ENCODE peak calls at places on chromosomes 7 and 10, in seven cellular contexts. L is GM12878; X is IMR-90; S is astrocyte of the spinal cord; I is cardiac fibroblast; P is AG10803; T is CD8-positive, alpha-beta T cell. H is an unnamed sample.

GRCh38 chr7:73519867-73520672 is 2.0 kb downstream of the BAZ1B start:
- DNase-seq in L (no peak), X (peak; percentile 3), S (peak; percentile 17), I (peak; percentile 11), P (no peak), T (no peak), H (peak; percentile 22)

GRCh38 chr10:129758591-129759021 is 205.5 kb downstream of the EBF3 start:
- DNase-seq in L (no peak), X (no peak), S (no peak), I (no peak), P (no peak), T (peak; percentile 29), H (no peak)

GRCh38 chr10:61280303-61280702 is 172.9 kb downstream of the TMEM26 start:
- DNase-seq in L (no peak), X (peak; percentile 53), S (peak; percentile 27), I (peak; percentile 5), P (peak; percentile 57), T (no peak), H (no peak)

GRCh38 chr7:96415293-96415940 is 93.5 kb upstream of the SLC25A13 start:
- DNase-seq in L (no peak), X (no peak), S (no peak), I (no peak), P (no peak), T (no peak), H (no peak)

GRCh38 chr7:39746162-39746782 is 122.9 kb downstream of the RALA start:
- DNase-seq in L (no peak), X (peak; percentile 83), S (peak; percentile 80), I (peak; percentile 90), P (peak; percentile 83), T (peak; percentile 73), H (peak; percentile 71)

GRCh38 chr10:61903184-61903990 is 1.9 kb downstream of the ARID5B start:
- DNase-seq in L (peak; percentile 53), X (peak; percentile 55), S (peak; percentile 59), I (peak; percentile 75), P (peak; percentile 55), T (peak; percentile 76), H (peak; percentile 86)

GRCh38 chr7:22601812-22602568 is 102.0 kb upstream of the STEAP1B start:
- DNase-seq in L (no peak), X (peak; percentile 85), S (peak; percentile 55), I (peak; percentile 83), P (peak; percentile 86), T (no peak), H (no peak)

GRCh38 chr7:47454961-47455871 is 126.7 kb downstream of the TNS3 start:
- DNase-seq in L (no peak), X (no peak), S (no peak), I (no peak), P (no peak), T (no peak), H (no peak)

GRCh38 chr10:86646933-86647332 is 7.4 kb upstream of the OPN4 start:
- DNase-seq in L (no peak), X (no peak), S (no peak), I (no peak), P (no peak), T (peak; percentile 34), H (no peak)

GRCh38 chr10:96306516-96306915 is 2.3 kb downstream of the DNTT start:
- DNase-seq in L (no peak), X (no peak), S (no peak), I (no peak), P (peak; percentile 7), T (peak; percentile 55), H (peak; percentile 29)

GRCh38 chr10:101850747-101851146 is 7.1 kb upstream of the KCNIP2 start:
- DNase-seq in L (no peak), X (no peak), S (no peak), I (no peak), P (no peak), T (peak; percentile 5), H (no peak)

GRCh38 chr7:51230723-51231122 is 85.9 kb downstream of the COBL start:
- DNase-seq in L (no peak), X (no peak), S (no peak), I (no peak), P (no peak), T (no peak), H (no peak)

DNA sequence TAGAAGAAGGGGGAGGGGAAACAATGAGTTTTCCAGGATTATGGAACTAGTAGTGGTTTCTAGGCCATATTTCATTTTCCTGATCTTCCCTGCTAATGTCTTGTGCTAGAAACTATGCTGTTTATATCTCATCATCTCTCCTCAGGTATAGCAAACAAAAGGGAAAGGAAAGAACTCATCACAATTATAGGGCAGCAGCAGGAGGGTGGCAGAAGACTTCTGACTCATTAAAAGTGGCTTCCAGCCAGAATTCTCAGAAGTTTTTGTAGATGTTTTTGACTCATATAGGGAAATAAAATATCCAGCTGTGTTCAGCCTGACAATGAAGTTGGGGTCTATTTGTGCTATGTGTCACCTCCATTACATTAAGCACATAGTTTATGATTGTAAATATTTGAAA is 6.5 kb downstream of the AHR start:
- DNase-seq in L (no peak), X (peak; percentile 88), S (peak; percentile 94), I (peak; percentile 87), P (peak; percentile 84), T (no peak), H (peak; percentile 50)
- H3K4me3 ChIP-seq in L (no peak overlapping the region), X (no peak overlapping the region), S (no peak overlapping the region), I (no peak overlapping the region), P (peak overlapping the region; percentile 48), T (no peak overlapping the region), H (no peak overlapping the region)

GRCh38 chr7:100546129-100546867 is 7.3 kb downstream of the AGFG2 start:
- DNase-seq in L (no peak), X (no peak), S (no peak), I (no peak), P (no peak), T (no peak), H (peak; percentile 89)

GRCh38 chr7:100544386-100544785 is 5.4 kb downstream of the AGFG2 start:
- DNase-seq in L (no peak), X (no peak), S (no peak), I (no peak), P (no peak), T (no peak), H (no peak)

GRCh38 chr7:100546868-100547800 is 8.1 kb downstream of the AGFG2 start:
- DNase-seq in L (no peak), X (no peak), S (no peak), I (no peak), P (no peak), T (no peak), H (peak; percentile 58)

GRCh38 chr7:100544949-100545635 is 6.1 kb downstream of the AGFG2 start:
- DNase-seq in L (no peak), X (peak; percentile 26), S (no peak), I (peak; percentile 56), P (no peak), T (no peak), H (no peak)

GRCh38 chr7:100545636-100546128 is 6.7 kb downstream of the AGFG2 start:
- DNase-seq in L (peak; percentile 83), X (peak; percentile 86), S (peak; percentile 94), I (peak; percentile 90), P (peak; percentile 74), T (peak; percentile 60), H (peak; percentile 91)
- TF ChIP-seq CTCF in L (peak; percentile 9), X (peak; percentile 18), S (no peak), I (peak; percentile 4), P (peak; percentile 36), T (no peak), H (peak; percentile 13)

GRCh38 chr10:72323108-72323932 is 31.4 kb downstream of the DNAJB12 start:
- DNase-seq in L (no peak), X (no peak), S (no peak), I (no peak), P (no peak), T (no peak), H (no peak)

GRCh38 chr10:72322030-72322279 is 32.8 kb downstream of the DNAJB12 start:
- DNase-seq in L (no peak), X (no peak), S (no peak), I (no peak), P (no peak), T (no peak), H (no peak)

GRCh38 chr10:72321248-72322029 is 33.3 kb downstream of the DNAJB12 start:
- DNase-seq in L (no peak), X (no peak), S (no peak), I (no peak), P (no peak), T (no peak), H (no peak)

GRCh38 chr10:72320676-72321247 is 34.0 kb downstream of the DNAJB12 start:
- DNase-seq in L (peak; percentile 95), X (peak; percentile 99), S (peak; percentile 98), I (peak; percentile 97), P (peak; percentile 100), T (peak; percentile 70), H (peak; percentile 96)

GRCh38 chr10:72322280-72323058 is 32.2 kb downstream of the DNAJB12 start:
- DNase-seq in L (no peak), X (no peak), S (peak; percentile 22), I (no peak), P (no peak), T (no peak), H (no peak)
- H3K4me3 ChIP-seq in L (no peak overlapping the region), X (no peak overlapping the region), S (no peak overlapping the region), I (no peak overlapping the region), P (no peak overlapping the region), T (no peak overlapping the region), H (no peak overlapping the region)

GRCh38 chr7:37045786-37046185 is 321.5 kb upstream of the AOAH start:
- DNase-seq in L (no peak), X (no peak), S (no peak), I (no peak), P (no peak), T (no peak), H (no peak)

GRCh38 chr7:37050801-37051200 is 326.5 kb upstream of the AOAH start:
- DNase-seq in L (no peak), X (no peak), S (no peak), I (no peak), P (no peak), T (no peak), H (no peak)

GRCh38 chr7:37046680-37047079 is 322.4 kb upstream of the AOAH start:
- DNase-seq in L (no peak), X (no peak), S (no peak), I (no peak), P (no peak), T (no peak), H (no peak)

GRCh38 chr7:37048674-37049073 is 324.4 kb upstream of the AOAH start:
- DNase-seq in L (no peak), X (no peak), S (no peak), I (no peak), P (no peak), T (no peak), H (no peak)

DNA sequence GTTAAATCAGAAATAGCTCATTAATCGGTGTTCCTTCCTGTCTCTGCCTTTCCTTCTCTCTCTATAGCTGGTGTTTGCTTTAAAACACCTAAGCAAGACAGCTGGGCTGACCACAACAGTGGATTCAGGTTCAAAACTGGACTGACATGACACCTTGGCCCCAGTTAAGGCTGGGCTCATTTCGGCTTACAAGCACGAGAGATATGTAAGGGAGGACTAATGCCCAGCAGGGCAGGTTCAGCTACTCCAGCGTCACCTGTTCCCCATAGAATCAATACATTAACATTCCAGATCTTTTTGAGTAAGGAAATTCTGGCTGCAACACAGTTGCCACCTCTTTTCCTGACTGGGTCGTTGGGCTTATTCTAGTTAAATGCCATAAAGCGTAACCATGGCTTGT is 323.0 kb upstream of the AOAH start:
- DNase-seq in L (no peak), X (no peak), S (no peak), I (no peak), P (no peak), T (no peak), H (no peak)
- TF ChIP-seq CTCF in L (no peak), X (no peak), S (no peak), I (no peak), P (no peak), T (no peak), H (no peak)

H was measured in GM12865.